ENCODE peak calls at places on chromosomes 11 and 22, in nine cellular contexts. One of them, this sample, is unnamed.

GRCh38 chr11:128725630-128726461 is 32.0 kb downstream of the FLI1 start:
- DNase-seq in bronchial epithelial cell: no peak
- DNase-seq in lower lobe of right lung: no peak
- DNase-seq in fibroblast of lung: peak; percentile 36
- DNase-seq in cardiac muscle cell: no peak
- DNase-seq in AG09309: peak; percentile 80
- DNase-seq in left ventricle myocardium inferior: no peak
- DNase-seq in epithelial cell of proximal tubule: no peak
- DNase-seq in A673: no peak
- DNase-seq in this sample: no peak

GRCh38 chr11:128171496-128171895 is 415.9 kb downstream of the ETS1 start:
- DNase-seq in AG09309: no peak
- DNase-seq in bronchial epithelial cell: peak; percentile 91
- DNase-seq in epithelial cell of proximal tubule: no peak
- DNase-seq in A673: no peak
- DNase-seq in left ventricle myocardium inferior: no peak
- DNase-seq in lower lobe of right lung: no peak
- DNase-seq in cardiac muscle cell: no peak
- DNase-seq in fibroblast of lung: peak; percentile 50
- DNase-seq in this sample: no peak

GRCh38 chr11:73759520-73760065 is 1.3 kb downstream of the RAB6A start:
- DNase-seq in fibroblast of lung: peak; percentile 34
- DNase-seq in A673: peak; percentile 53
- DNase-seq in left ventricle myocardium inferior: no peak
- DNase-seq in bronchial epithelial cell: peak; percentile 30
- DNase-seq in lower lobe of right lung: no peak
- DNase-seq in cardiac muscle cell: no peak
- DNase-seq in AG09309: no peak
- DNase-seq in epithelial cell of proximal tubule: no peak
- DNase-seq in this sample: no peak

GRCh38 chr22:23786261-23786710 is 480 bp upstream of the SMARCB1 start:
- DNase-seq in cardiac muscle cell: no peak
- DNase-seq in bronchial epithelial cell: no peak
- DNase-seq in epithelial cell of proximal tubule: no peak
- DNase-seq in lower lobe of right lung: no peak
- DNase-seq in A673: no peak
- DNase-seq in left ventricle myocardium inferior: no peak
- DNase-seq in AG09309: no peak
- DNase-seq in fibroblast of lung: no peak
- DNase-seq in this sample: no peak

GRCh38 chr11:114738954-114739353 is 60.6 kb downstream of the NXPE2 start:
- DNase-seq in A673: peak; percentile 62
- DNase-seq in left ventricle myocardium inferior: no peak
- DNase-seq in fibroblast of lung: peak; percentile 39
- DNase-seq in epithelial cell of proximal tubule: no peak
- DNase-seq in cardiac muscle cell: peak; percentile 59
- DNase-seq in AG09309: no peak
- DNase-seq in lower lobe of right lung: no peak
- DNase-seq in bronchial epithelial cell: peak; percentile 65
- DNase-seq in this sample: no peak

GRCh38 chr22:19419086-19419463 is 12.5 kb downstream of the HIRA start:
- DNase-seq in fibroblast of lung: no peak
- DNase-seq in bronchial epithelial cell: no peak
- DNase-seq in A673: no peak
- DNase-seq in AG09309: no peak
- DNase-seq in left ventricle myocardium inferior: no peak
- DNase-seq in lower lobe of right lung: peak; percentile 64
- DNase-seq in cardiac muscle cell: no peak
- DNase-seq in epithelial cell of proximal tubule: no peak
- DNase-seq in this sample: no peak

GRCh38 chr22:44595841-44596341 is 97.9 kb upstream of the RTL6 start:
- DNase-seq in cardiac muscle cell: no peak
- DNase-seq in fibroblast of lung: peak; percentile 60
- DNase-seq in left ventricle myocardium inferior: no peak
- DNase-seq in A673: peak; percentile 33
- DNase-seq in epithelial cell of proximal tubule: no peak
- DNase-seq in lower lobe of right lung: no peak
- DNase-seq in bronchial epithelial cell: no peak
- DNase-seq in AG09309: no peak
- DNase-seq in this sample: no peak

GRCh38 chr11:74680703-74681531 is 50.3 kb downstream of the CHRDL2 start:
- DNase-seq in A673: no peak
- DNase-seq in bronchial epithelial cell: no peak
- DNase-seq in lower lobe of right lung: no peak
- DNase-seq in cardiac muscle cell: no peak
- DNase-seq in epithelial cell of proximal tubule: no peak
- DNase-seq in left ventricle myocardium inferior: no peak
- DNase-seq in fibroblast of lung: no peak
- DNase-seq in AG09309: no peak
- DNase-seq in this sample: no peak

GRCh38 chr22:34841321-34841901 is 224.5 kb upstream of the ISX start:
- DNase-seq in left ventricle myocardium inferior: no peak
- DNase-seq in AG09309: no peak
- DNase-seq in cardiac muscle cell: peak; percentile 81
- DNase-seq in bronchial epithelial cell: no peak
- DNase-seq in A673: no peak
- DNase-seq in epithelial cell of proximal tubule: no peak
- DNase-seq in lower lobe of right lung: no peak
- DNase-seq in fibroblast of lung: peak; percentile 63
- DNase-seq in this sample: no peak

GRCh38 chr11:125903753-125904659 is at the start of gene DDX25:
- DNase-seq in cardiac muscle cell: peak; percentile 69
- DNase-seq in epithelial cell of proximal tubule: no peak
- DNase-seq in AG09309: no peak
- DNase-seq in bronchial epithelial cell: no peak
- DNase-seq in left ventricle myocardium inferior: no peak
- DNase-seq in A673: peak; percentile 67
- DNase-seq in lower lobe of right lung: no peak
- DNase-seq in fibroblast of lung: no peak
- DNase-seq in this sample: no peak

GRCh38 chr22:39940757-39941305 is 19.4 kb upstream of the TMA7B start:
- DNase-seq in lower lobe of right lung: no peak
- DNase-seq in fibroblast of lung: no peak
- DNase-seq in A673: peak; percentile 6
- DNase-seq in bronchial epithelial cell: peak; percentile 10
- DNase-seq in cardiac muscle cell: no peak
- DNase-seq in epithelial cell of proximal tubule: no peak
- DNase-seq in left ventricle myocardium inferior: no peak
- DNase-seq in AG09309: no peak
- DNase-seq in this sample: no peak
- TF ChIP-seq CTCF in lower lobe of right lung: no peak
- TF ChIP-seq CTCF in fibroblast of lung: no peak
- TF ChIP-seq CTCF in A673: no peak
- TF ChIP-seq CTCF in bronchial epithelial cell: no peak
- TF ChIP-seq CTCF in cardiac muscle cell: no peak
- TF ChIP-seq CTCF in epithelial cell of proximal tubule: peak; percentile 3
- TF ChIP-seq CTCF in left ventricle myocardium inferior: no peak
- TF ChIP-seq CTCF in AG09309: no peak
- TF ChIP-seq CTCF in this sample: no peak

DNA sequence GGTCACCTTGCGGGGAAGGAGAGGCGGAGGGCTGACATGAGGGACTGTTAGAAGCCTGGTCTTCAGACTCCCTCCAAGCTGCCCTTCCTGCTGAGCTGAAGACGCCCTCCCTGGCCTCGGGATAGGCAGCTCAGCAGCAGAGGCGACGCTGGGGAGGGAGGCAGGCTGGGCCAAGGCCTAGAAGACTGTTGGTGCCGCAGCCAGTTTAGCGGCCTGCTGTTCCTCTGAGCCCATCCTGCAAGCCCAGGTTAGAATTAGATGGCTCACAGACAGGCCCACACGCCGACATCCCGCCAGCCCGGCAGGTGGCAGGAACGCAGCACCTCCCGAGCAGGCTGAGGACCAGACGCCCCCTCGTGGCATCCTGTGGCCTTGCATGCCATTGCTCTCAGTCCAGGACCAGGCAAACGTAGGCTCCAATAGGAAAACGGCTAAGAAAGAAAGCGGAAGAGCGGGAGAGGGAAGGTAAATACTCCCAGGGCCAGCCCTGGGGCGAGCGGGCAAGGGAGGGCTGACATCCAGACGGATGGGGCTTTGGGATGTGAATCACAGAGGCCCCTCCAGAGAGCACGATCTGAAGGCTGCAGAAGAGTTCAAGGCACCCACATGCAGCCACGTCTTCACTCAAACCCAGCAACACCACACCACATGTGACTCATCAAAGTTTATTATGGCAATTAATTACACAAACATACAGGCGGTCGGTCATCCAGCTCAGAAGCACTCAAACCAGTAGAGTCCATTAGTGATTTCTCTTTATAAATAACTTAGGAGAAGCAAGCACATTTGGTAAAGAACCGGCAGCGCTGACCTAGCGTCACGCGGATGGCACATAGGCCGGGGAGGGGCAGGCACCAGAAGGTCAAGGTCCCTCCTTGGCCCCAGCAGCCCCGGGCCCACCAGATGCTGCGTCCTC is 27.6 kb downstream of the CD5 start:
- DNase-seq in epithelial cell of proximal tubule: peak; percentile 52
- DNase-seq in cardiac muscle cell: peak; percentile 90
- DNase-seq in lower lobe of right lung: peak; percentile 91
- DNase-seq in bronchial epithelial cell: peak; percentile 79
- DNase-seq in fibroblast of lung: peak; percentile 81
- DNase-seq in AG09309: peak; percentile 66
- DNase-seq in A673: peak; percentile 92
- DNase-seq in left ventricle myocardium inferior: peak; percentile 84
- DNase-seq in this sample: peak; percentile 58
- H3K4me3 ChIP-seq in epithelial cell of proximal tubule: peak overlapping the region; percentile 33
- H3K4me3 ChIP-seq in cardiac muscle cell: no peak overlapping the region
- H3K4me3 ChIP-seq in lower lobe of right lung: peak overlapping the region; percentile 25
- H3K4me3 ChIP-seq in bronchial epithelial cell: no peak overlapping the region
- H3K4me3 ChIP-seq in fibroblast of lung: no peak overlapping the region
- H3K4me3 ChIP-seq in AG09309: no peak overlapping the region
- H3K4me3 ChIP-seq in A673: no peak overlapping the region
- H3K4me3 ChIP-seq in left ventricle myocardium inferior: peak overlapping the region; percentile 25
- H3K4me3 ChIP-seq in this sample: no peak overlapping the region

GRCh38 chr22:37546436-37547248 is 13.6 kb upstream of the CDC42EP1 start:
- DNase-seq in AG09309: no peak
- DNase-seq in A673: no peak
- DNase-seq in cardiac muscle cell: peak; percentile 60
- DNase-seq in fibroblast of lung: peak; percentile 44
- DNase-seq in left ventricle myocardium inferior: peak; percentile 78
- DNase-seq in lower lobe of right lung: peak; percentile 73
- DNase-seq in bronchial epithelial cell: no peak
- DNase-seq in epithelial cell of proximal tubule: no peak
- DNase-seq in this sample: no peak

GRCh38 chr22:37544955-37545702 is 15.2 kb upstream of the CDC42EP1 start:
- DNase-seq in AG09309: no peak
- DNase-seq in cardiac muscle cell: peak; percentile 66
- DNase-seq in left ventricle myocardium inferior: peak; percentile 68
- DNase-seq in A673: peak; percentile 51
- DNase-seq in bronchial epithelial cell: peak; percentile 71
- DNase-seq in epithelial cell of proximal tubule: no peak
- DNase-seq in lower lobe of right lung: peak; percentile 82
- DNase-seq in fibroblast of lung: peak; percentile 44
- DNase-seq in this sample: no peak

GRCh38 chr22:37538590-37539357 is 19.6 kb upstream of the CARD10 start:
- DNase-seq in left ventricle myocardium inferior: peak; percentile 92
- DNase-seq in bronchial epithelial cell: peak; percentile 86
- DNase-seq in cardiac muscle cell: peak; percentile 94
- DNase-seq in AG09309: no peak
- DNase-seq in A673: peak; percentile 94
- DNase-seq in epithelial cell of proximal tubule: no peak
- DNase-seq in fibroblast of lung: peak; percentile 88
- DNase-seq in lower lobe of right lung: peak; percentile 95
- DNase-seq in this sample: peak; percentile 76

GRCh38 chr22:37545703-37546435 is 14.4 kb upstream of the CDC42EP1 start:
- DNase-seq in fibroblast of lung: peak; percentile 95
- DNase-seq in left ventricle myocardium inferior: peak; percentile 94
- DNase-seq in epithelial cell of proximal tubule: no peak
- DNase-seq in cardiac muscle cell: peak; percentile 71
- DNase-seq in AG09309: peak; percentile 81
- DNase-seq in lower lobe of right lung: peak; percentile 90
- DNase-seq in A673: no peak
- DNase-seq in bronchial epithelial cell: peak; percentile 65
- DNase-seq in this sample: no peak

GRCh38 chr22:37542959-37543358 is 17.3 kb upstream of the CDC42EP1 start:
- DNase-seq in cardiac muscle cell: no peak
- DNase-seq in lower lobe of right lung: no peak
- DNase-seq in left ventricle myocardium inferior: no peak
- DNase-seq in AG09309: no peak
- DNase-seq in bronchial epithelial cell: no peak
- DNase-seq in A673: no peak
- DNase-seq in fibroblast of lung: no peak
- DNase-seq in epithelial cell of proximal tubule: no peak
- DNase-seq in this sample: no peak
- TF ChIP-seq CTCF in cardiac muscle cell: no peak
- TF ChIP-seq CTCF in lower lobe of right lung: no peak
- TF ChIP-seq CTCF in left ventricle myocardium inferior: no peak
- TF ChIP-seq CTCF in AG09309: no peak
- TF ChIP-seq CTCF in bronchial epithelial cell: no peak
- TF ChIP-seq CTCF in A673: no peak
- TF ChIP-seq CTCF in fibroblast of lung: no peak
- TF ChIP-seq CTCF in epithelial cell of proximal tubule: no peak
- TF ChIP-seq CTCF in this sample: no peak

DNA sequence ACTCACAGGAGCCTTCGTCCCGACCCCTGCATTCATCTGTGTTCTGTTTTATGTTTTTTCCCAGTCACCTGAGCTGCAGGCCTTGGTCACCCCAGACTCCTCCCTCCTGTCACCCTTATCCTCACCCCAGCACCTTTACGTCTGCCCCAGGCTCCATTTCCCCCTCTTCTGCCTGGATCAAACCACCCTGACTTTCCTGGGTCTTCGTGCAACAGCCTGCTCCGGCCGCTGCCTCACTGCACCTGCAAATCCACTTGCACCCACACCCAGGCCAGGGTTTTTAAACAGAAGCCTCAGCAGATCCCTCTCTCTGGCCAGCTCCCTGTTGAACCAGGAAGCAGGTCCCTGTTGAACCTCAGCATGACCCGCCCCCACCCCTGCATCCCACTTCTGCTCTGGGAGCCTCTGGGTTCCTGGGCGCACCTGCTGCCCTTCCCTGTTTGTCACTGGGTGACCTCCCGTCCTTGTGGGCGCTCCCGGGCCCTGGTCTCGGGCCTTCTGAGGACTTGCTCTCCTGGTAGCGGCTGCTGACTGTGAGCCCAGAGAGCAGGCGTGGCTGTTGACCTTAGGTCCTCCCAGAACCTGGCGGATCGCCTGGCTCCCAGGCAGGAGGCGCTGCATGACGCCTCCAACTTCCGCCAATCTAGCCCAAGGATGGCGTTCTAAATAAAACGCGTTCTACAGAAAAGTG is 12.8 kb downstream of the MAPK8IP2 start:
- DNase-seq in epithelial cell of proximal tubule: no peak
- DNase-seq in left ventricle myocardium inferior: peak; percentile 59
- DNase-seq in AG09309: no peak
- DNase-seq in A673: no peak
- DNase-seq in cardiac muscle cell: peak; percentile 13
- DNase-seq in lower lobe of right lung: peak; percentile 90
- DNase-seq in bronchial epithelial cell: peak; percentile 18
- DNase-seq in fibroblast of lung: no peak
- DNase-seq in this sample: no peak
- H3K4me3 ChIP-seq in epithelial cell of proximal tubule: no peak overlapping the region
- H3K4me3 ChIP-seq in left ventricle myocardium inferior: peak overlapping the region; percentile 14
- H3K4me3 ChIP-seq in AG09309: no peak overlapping the region
- H3K4me3 ChIP-seq in A673: no peak overlapping the region
- H3K4me3 ChIP-seq in cardiac muscle cell: no peak overlapping the region
- H3K4me3 ChIP-seq in lower lobe of right lung: no peak overlapping the region
- H3K4me3 ChIP-seq in bronchial epithelial cell: no peak overlapping the region
- H3K4me3 ChIP-seq in fibroblast of lung: no peak overlapping the region
- H3K4me3 ChIP-seq in this sample: no peak overlapping the region